ENCODE peak calls at places on chromosomes 2 and 18, in nine cellular contexts. D is ovary, Y is breast epithelium, V is erythroblast, K is GM12892, R is K562, G is A549, T is heart left ventricle, E is HCT116. N is an unnamed sample.
A peak's percentile ranks its signal among the peaks of the same experiment; 100 is the strongest.

GRCh38 chr2:160303076-160303475 is 103.0 kb upstream of the ITGB6 start:
- DNase-seq in D (no peak), Y (no peak), V (no peak), K (no peak), R (no peak), G (no peak), T (no peak), E (no peak), N (no peak)

GRCh38 chr2:226578879-226579278 is 220.7 kb downstream of the IRS1 start:
- DNase-seq in D (no peak), Y (no peak), V (no peak), K (no peak), R (no peak), G (peak; percentile 43), T (no peak), E (no peak), N (no peak)

GRCh38 chr2:2890246-2890645 is 487.4 kb downstream of the EIPR1 start:
- DNase-seq in D (no peak), Y (no peak), V (no peak), K (no peak), R (no peak), G (no peak), T (no peak), E (no peak), N (no peak)

GRCh38 chr2:165700511-165700910 is 93.5 kb downstream of the GALNT3 start:
- DNase-seq in D (no peak), Y (no peak), V (no peak), K (no peak), R (no peak), G (no peak), T (no peak), E (no peak), N (no peak)

GRCh38 chr2:86213056-86213455 is 13.8 kb downstream of the MRPL35 start:
- DNase-seq in D (no peak), Y (no peak), V (no peak), K (no peak), R (no peak), G (no peak), T (no peak), E (no peak), N (no peak)

GRCh38 chr18:79936641-79937040 is 14.8 kb downstream of the SLC66A2 start:
- DNase-seq in D (peak; percentile 3), Y (no peak), V (no peak), K (no peak), R (no peak), G (no peak), T (no peak), E (no peak), N (no peak)

GRCh38 chr2:3487028-3487425 is 32.3 kb downstream of the ADI1 start:
- DNase-seq in D (no peak), Y (no peak), V (no peak), K (no peak), R (no peak), G (no peak), T (no peak), E (no peak), N (no peak)

GRCh38 chr2:71226391-71226964 is 425 bp downstream of the PAIP2B start:
- DNase-seq in D (peak; percentile 41), Y (peak; percentile 48), V (peak; percentile 49), K (no peak), R (no peak), G (no peak), T (peak; percentile 63), E (no peak), N (no peak)

GRCh38 chr2:72140621-72140960 is 7.1 kb downstream of the CYP26B1 start:
- DNase-seq in D (peak; percentile 5), Y (no peak), V (no peak), K (no peak), R (no peak), G (no peak), T (no peak), E (no peak), N (no peak)

GRCh38 chr18:57094199-57094598 is 52.7 kb upstream of the BOD1L2 start:
- DNase-seq in D (no peak), Y (no peak), V (no peak), K (no peak), R (no peak), G (no peak), T (no peak), E (no peak), N (no peak)

GRCh38 chr2:24915796-24916195 is 4.2 kb downstream of the ADCY3 start:
- DNase-seq in D (no peak), Y (no peak), V (no peak), K (no peak), R (no peak), G (no peak), T (peak; percentile 50), E (no peak), N (no peak)

GRCh38 chr2:23380562-23381065 is 4.4 kb upstream of the KLHL29 start:
- DNase-seq in D (no peak), Y (no peak), V (no peak), K (peak; percentile 32), R (no peak), G (no peak), T (no peak), E (no peak), N (peak; percentile 61)
- TF ChIP-seq POLR2A in D (no peak), Y (no peak), V (no peak), K (peak; percentile 59), R (no peak), G (no peak), T (no peak), E (no peak), N (no peak)

GRCh38 chr18:58208207-58208944 is 164.3 kb downstream of the NEDD4L start:
- DNase-seq in D (no peak), Y (no peak), V (no peak), K (no peak), R (no peak), G (no peak), T (no peak), E (no peak), N (no peak)
- TF ChIP-seq POLR2A in D (no peak), Y (no peak), V (no peak), K (no peak), R (no peak), G (no peak), T (no peak), E (no peak), N (no peak)

DNA sequence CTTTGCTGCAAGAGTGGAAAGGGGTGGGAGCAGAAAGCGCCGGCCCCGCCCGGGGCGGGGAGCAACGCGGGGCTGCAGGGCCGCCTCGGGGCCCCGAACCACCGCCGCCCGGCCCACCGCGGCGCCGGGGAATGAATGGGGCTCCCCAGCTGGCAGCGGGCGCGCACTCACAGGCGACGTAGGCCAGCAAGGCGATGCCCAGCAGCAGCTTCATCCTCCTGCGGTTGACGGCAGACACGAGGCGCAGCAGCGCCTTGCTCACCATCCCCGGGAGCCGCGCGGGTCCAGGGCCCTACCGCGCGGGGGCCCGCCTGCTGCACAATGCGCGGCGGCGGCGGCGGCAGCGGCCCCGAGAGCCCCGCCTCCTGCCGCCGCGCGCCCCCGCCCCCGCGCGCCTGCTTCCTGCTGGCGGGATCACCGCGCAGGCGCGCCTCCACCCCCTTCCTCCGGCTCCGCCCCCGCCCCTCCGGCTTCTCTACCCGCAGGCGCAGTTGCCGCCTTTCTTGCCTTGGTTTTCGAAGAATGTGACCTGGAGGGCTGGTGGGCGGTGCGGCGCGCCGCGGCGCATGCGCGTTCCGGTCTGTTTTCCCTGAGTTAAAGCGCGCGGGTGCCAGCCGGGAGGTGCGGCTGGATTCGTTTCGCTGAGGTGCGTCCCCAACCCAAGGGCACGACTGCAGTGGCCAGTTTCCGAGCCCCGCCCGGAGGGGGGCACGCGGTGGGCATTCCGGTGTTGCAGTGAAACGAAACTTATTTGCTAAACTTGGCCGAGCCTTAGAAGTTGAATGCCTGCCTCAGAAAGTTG is at the start of gene UXS1:
- DNase-seq in D (peak; percentile 97), Y (peak; percentile 96), V (peak; percentile 97), K (peak; percentile 88), R (peak; percentile 98), G (peak; percentile 96), T (peak; percentile 98), E (peak; percentile 93), N (peak; percentile 93)
- TF ChIP-seq POLR2A in D (peak; percentile 9), Y (peak; percentile 20), V (peak; percentile 62), K (peak; percentile 87), R (peak; percentile 85), G (peak; percentile 89), T (no peak), E (peak; percentile 56), N (peak; percentile 83)

DNA sequence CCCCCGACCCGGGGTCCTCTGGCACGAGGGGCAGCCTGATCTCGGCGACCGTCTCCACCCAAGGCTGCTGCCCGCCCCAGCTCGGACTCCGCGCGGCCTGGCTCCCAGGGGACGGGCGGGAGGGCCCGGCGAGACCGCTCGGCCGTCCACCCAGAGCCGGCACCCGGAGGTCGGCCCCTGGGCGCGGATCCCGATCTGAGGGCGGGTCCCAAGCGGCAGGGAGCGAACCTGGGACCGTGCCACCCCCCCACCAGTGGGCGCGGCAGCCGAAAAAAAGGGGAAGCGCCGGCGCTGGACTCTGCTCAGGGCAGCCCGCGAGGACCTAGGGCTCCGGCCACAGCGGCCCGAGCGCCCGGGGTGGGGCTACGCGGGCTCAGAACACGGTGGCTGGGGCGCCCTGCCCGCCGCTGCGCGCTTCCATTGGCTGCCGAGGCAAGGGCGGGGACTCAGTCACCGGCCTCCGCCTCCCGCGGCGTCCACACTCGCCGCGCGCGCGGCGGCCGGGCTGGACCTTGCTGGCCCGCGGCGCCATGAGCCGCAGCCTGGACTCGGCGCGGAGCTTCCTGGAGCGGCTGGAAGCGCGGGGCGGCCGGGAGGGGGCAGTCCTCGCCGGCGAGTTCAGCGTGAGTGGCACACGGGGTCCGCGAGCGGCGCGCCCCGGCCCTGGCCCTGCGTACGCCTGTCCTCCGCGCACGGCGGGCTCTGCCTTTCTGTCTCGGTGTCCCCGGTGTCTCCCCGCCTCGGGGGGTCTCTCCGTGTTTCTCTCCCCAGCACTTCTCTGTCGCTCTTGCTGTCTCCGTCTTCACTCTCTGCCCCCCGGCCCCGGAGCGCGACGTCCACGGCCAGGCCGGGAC is at the start of gene PTPN18:
- DNase-seq in D (peak; percentile 83), Y (peak; percentile 74), V (peak; percentile 86), K (peak; percentile 86), R (peak; percentile 93), G (peak; percentile 85), T (peak; percentile 95), E (peak; percentile 58), N (peak; percentile 88)
- TF ChIP-seq POLR2A in D (peak; percentile 63), Y (no peak), V (peak; percentile 87), K (peak; percentile 48), R (peak; percentile 76), G (peak; percentile 91), T (no peak), E (peak; percentile 96), N (peak; percentile 76)

GRCh38 chr18:63154350-63155152 is 165.0 kb downstream of the BCL2 start:
- DNase-seq in D (no peak), Y (no peak), V (no peak), K (no peak), R (no peak), G (no peak), T (no peak), E (no peak), N (no peak)

GRCh38 chr18:63155910-63156773 is 163.4 kb downstream of the BCL2 start:
- DNase-seq in D (no peak), Y (no peak), V (no peak), K (no peak), R (no peak), G (no peak), T (no peak), E (no peak), N (no peak)

GRCh38 chr18:63157293-63158011 is 162.1 kb downstream of the BCL2 start:
- DNase-seq in D (no peak), Y (no peak), V (no peak), K (no peak), R (no peak), G (no peak), T (no peak), E (no peak), N (no peak)

GRCh38 chr18:63152791-63153190 is 166.8 kb downstream of the BCL2 start:
- DNase-seq in D (no peak), Y (no peak), V (no peak), K (no peak), R (no peak), G (no peak), T (no peak), E (no peak), N (no peak)

GRCh38 chr18:63155169-63155852 is 164.3 kb downstream of the BCL2 start:
- DNase-seq in D (no peak), Y (no peak), V (peak; percentile 58), K (no peak), R (peak; percentile 63), G (peak; percentile 46), T (peak; percentile 68), E (peak; percentile 62), N (peak; percentile 44)
- TF ChIP-seq POLR2A in D (no peak), Y (no peak), V (no peak), K (peak; percentile 69), R (no peak), G (no peak), T (no peak), E (no peak), N (no peak)

N was measured in H54.